ENCODE peak calls at places on chromosomes 5 and 9, in ten cellular contexts. B, R, D, W, Q, P, S, V, K and J are unnamed samples.

GRCh38 chr5:69497006-69497520 is 4.5 kb downstream of the OCLN start:
- DNase-seq in B (no peak), K (no peak), V (no peak), P (no peak), W (no peak), S (no peak), Q (no peak), R (no peak), D (no peak), J (no peak)

GRCh38 chr9:38417003-38417965 is 7.0 kb downstream of the IGFBPL1 start:
- DNase-seq in P (no peak), V (no peak), K (no peak), D (peak; percentile 27), B (peak; percentile 8), R (no peak), Q (no peak), W (peak; percentile 33), S (peak; percentile 44), J (no peak)

GRCh38 chr5:776862-777711 is 7.4 kb downstream of the ZDHHC11B start:
- DNase-seq in Q (no peak), B (no peak), K (no peak), R (no peak), S (no peak), W (no peak), D (no peak), V (no peak), P (no peak), J (no peak)

GRCh38 chr5:76626738-76627137 is 3.5 kb upstream of the F2RL2 start:
- DNase-seq in P (no peak), B (no peak), R (no peak), W (no peak), D (peak; percentile 64), S (no peak), K (no peak), V (no peak), Q (no peak), J (no peak)

GRCh38 chr9:123310551-123311249 is 42.3 kb upstream of the STRBP start:
- DNase-seq in V (no peak), Q (no peak), R (no peak), K (no peak), D (no peak), S (no peak), B (no peak), P (no peak), W (no peak), J (no peak)

GRCh38 chr5:141713616-141714309 is 31.7 kb upstream of the ARAP3 start:
- DNase-seq in S (no peak), B (no peak), V (no peak), W (no peak), D (no peak), R (no peak), P (no peak), Q (peak; percentile 79), K (no peak), J (no peak)

GRCh38 chr9:33125871-33126822 is 41.0 kb downstream of the B4GALT1 start:
- DNase-seq in W (no peak), S (no peak), Q (peak; percentile 28), D (peak; percentile 37), R (no peak), B (no peak), P (no peak), K (peak; percentile 65), V (no peak), J (no peak)

GRCh38 chr5:15646351-15646750 is 146.4 kb downstream of the FBXL7 start:
- DNase-seq in P (no peak), W (no peak), R (no peak), D (no peak), K (no peak), V (no peak), S (no peak), Q (no peak), B (no peak), J (no peak)

GRCh38 chr5:150461231-150461630 is 11.7 kb upstream of the RPS14 start:
- DNase-seq in S (no peak), B (peak; percentile 32), Q (no peak), W (peak; percentile 54), D (peak; percentile 87), P (no peak), K (no peak), V (no peak), R (no peak), J (no peak)

GRCh38 chr9:13661014-13661413 is 381.5 kb upstream of the MPDZ start:
- DNase-seq in B (no peak), W (no peak), R (no peak), V (no peak), Q (no peak), S (no peak), D (no peak), K (no peak), P (no peak), J (no peak)

GRCh38 chr5:139646111-139646510 is 2.0 kb upstream of the CXXC5 start:
- DNase-seq in P (no peak), K (no peak), W (no peak), S (no peak), V (no peak), Q (no peak), R (no peak), B (no peak), D (no peak), J (peak; percentile 16)

GRCh38 chr5:171845857-171846785 is 60.5 kb downstream of the SMIM23 start:
- DNase-seq in K (peak; percentile 41), P (no peak), S (no peak), R (no peak), B (no peak), V (peak; percentile 35), Q (no peak), D (no peak), W (no peak), J (no peak)

GRCh38 chr5:52799358-52799982 is 11.8 kb downstream of the ITGA1 start:
- DNase-seq in K (peak; percentile 79), V (peak; percentile 52), W (no peak), R (peak; percentile 23), B (peak; percentile 24), D (peak; percentile 28), S (no peak), P (no peak), Q (peak; percentile 50), J (no peak)

GRCh38 chr5:65209341-65209740 is 272.4 kb downstream of the ADAMTS6 start:
- DNase-seq in B (no peak), P (no peak), K (peak; percentile 96), V (peak; percentile 58), W (no peak), Q (peak; percentile 76), D (no peak), S (no peak), R (no peak), J (no peak)

GRCh38 chr5:115736690-115737005 is 79.8 kb downstream of the CDO1 start:
- DNase-seq in D (no peak), V (no peak), K (no peak), R (no peak), B (no peak), Q (no peak), S (no peak), P (no peak), W (no peak), J (no peak)

GRCh38 chr5:180755601-180756000 is 15.7 kb upstream of the OR2Y1 start:
- DNase-seq in W (no peak), P (no peak), D (no peak), S (no peak), K (no peak), B (no peak), Q (no peak), V (no peak), R (no peak), J (no peak)

GRCh38 chr5:74127377-74128338 is 501.7 kb downstream of the ARHGEF28 start:
- DNase-seq in V (peak; percentile 18), Q (no peak), P (no peak), K (peak; percentile 33), B (no peak), D (no peak), W (peak; percentile 91), R (no peak), S (no peak), J (no peak)

GRCh38 chr5:58266402-58266801 is 193.5 kb downstream of the PLK2 start:
- DNase-seq in P (no peak), Q (peak; percentile 20), K (peak; percentile 41), B (no peak), S (no peak), W (no peak), V (no peak), R (no peak), D (no peak), J (no peak)

GRCh38 chr9:134010774-134011173 is 14.5 kb upstream of the BRD3OS start:
- DNase-seq in B (no peak), R (no peak), K (no peak), P (no peak), V (no peak), W (no peak), S (no peak), D (no peak), Q (no peak), J (no peak)

GRCh38 chr9:16431666-16432065 is 438.8 kb downstream of the BNC2 start:
- DNase-seq in R (no peak), D (no peak), S (no peak), W (no peak), V (no peak), K (no peak), P (no peak), Q (no peak), B (no peak), J (no peak)

GRCh38 chr9:107078061-107078460 is 205.0 kb upstream of the RAD23B start:
- DNase-seq in K (no peak), V (no peak), R (no peak), D (no peak), S (no peak), B (no peak), Q (no peak), W (no peak), P (no peak), J (no peak)

GRCh38 chr5:92923885-92924284 is 657.1 kb downstream of the NR2F1-AS1 start:
- DNase-seq in D (no peak), S (no peak), P (no peak), R (no peak), B (no peak), Q (no peak), V (no peak), W (no peak), K (no peak), J (no peak)

GRCh38 chr9:134807726-134808125 is 72.9 kb upstream of the FCN2 start:
- DNase-seq in S (no peak), V (no peak), K (peak; percentile 64), Q (no peak), D (no peak), R (no peak), P (no peak), W (no peak), B (no peak), J (no peak)

GRCh38 chr9:114380988-114381387 is 6.8 kb downstream of the AKNA start:
- DNase-seq in B (no peak), P (no peak), W (no peak), R (no peak), S (no peak), D (no peak), K (no peak), Q (no peak), V (no peak), J (no peak)

GRCh38 chr5:143133721-143134120 is 269.8 kb downstream of the NR3C1 start:
- DNase-seq in Q (no peak), P (no peak), K (no peak), W (no peak), B (no peak), R (no peak), V (no peak), D (no peak), S (no peak), J (no peak)

GRCh38 chr5:174723979-174724483 is 351 bp upstream of the MSX2 start:
- DNase-seq in B (no peak), S (no peak), Q (no peak), D (no peak), W (no peak), V (no peak), K (no peak), P (no peak), R (no peak), J (no peak)

GRCh38 chr5:56620903-56621680 is 194.3 kb upstream of the MAP3K1 start:
- DNase-seq in V (no peak), K (peak; percentile 49), W (no peak), R (no peak), Q (peak; percentile 70), D (no peak), P (no peak), S (no peak), B (no peak), J (no peak)

GRCh38 chr9:136820947-136821332 is 13.2 kb downstream of the RABL6 start:
- DNase-seq in V (no peak), W (no peak), D (no peak), Q (no peak), R (no peak), S (no peak), B (no peak), K (no peak), P (no peak), J (no peak)